ENCODE peak calls at places on chromosomes 16 and 17, in eight cellular contexts. One of them, this sample, is unnamed.

GRCh38 chr16:30054959-30055553 is 10.5 kb upstream of the ALDOA start:
- DNase-seq in NCI-H1694: no peak
- DNase-seq in pons: no peak
- DNase-seq in activated T-helper 1 cell treated with Interleukin-2 at 50 U/mL for 16 hours: peak
- DNase-seq in AG09309: no peak
- DNase-seq in fibroblast of lung: no peak
- DNase-seq in IMR-90: no peak
- DNase-seq in amygdala: no peak
- DNase-seq in this sample: no peak

GRCh38 chr16:84782841-84783240 is 36.9 kb upstream of the CRISPLD2 start:
- DNase-seq in activated T-helper 1 cell treated with Interleukin-2 at 50 U/mL for 16 hours: no peak
- DNase-seq in IMR-90: no peak
- DNase-seq in pons: peak
- DNase-seq in AG09309: no peak
- DNase-seq in NCI-H1694: no peak
- DNase-seq in amygdala: no peak
- DNase-seq in fibroblast of lung: no peak
- DNase-seq in this sample: no peak

GRCh38 chr17:38620551-38621277 is 15.0 kb upstream of the SRCIN1 start:
- DNase-seq in pons: no peak
- DNase-seq in activated T-helper 1 cell treated with Interleukin-2 at 50 U/mL for 16 hours: no peak
- DNase-seq in IMR-90: no peak
- DNase-seq in amygdala: no peak
- DNase-seq in AG09309: no peak
- DNase-seq in fibroblast of lung: no peak
- DNase-seq in NCI-H1694: no peak
- DNase-seq in this sample: no peak

GRCh38 chr16:9256196-9256595 is 164.8 kb downstream of the HAPSTR1 start:
- DNase-seq in activated T-helper 1 cell treated with Interleukin-2 at 50 U/mL for 16 hours: no peak
- DNase-seq in NCI-H1694: no peak
- DNase-seq in fibroblast of lung: no peak
- DNase-seq in amygdala: no peak
- DNase-seq in AG09309: no peak
- DNase-seq in IMR-90: no peak
- DNase-seq in pons: no peak
- DNase-seq in this sample: no peak

GRCh38 chr17:81394377-81394747 is 895 bp upstream of the BAHCC1 start:
- DNase-seq in activated T-helper 1 cell treated with Interleukin-2 at 50 U/mL for 16 hours: no peak
- DNase-seq in fibroblast of lung: no peak
- DNase-seq in IMR-90: no peak
- DNase-seq in pons: no peak
- DNase-seq in NCI-H1694: no peak
- DNase-seq in amygdala: no peak
- DNase-seq in AG09309: no peak
- DNase-seq in this sample: no peak

GRCh38 chr17:58516644-58517377 is 2.4 kb upstream of the MTMR4 start:
- DNase-seq in IMR-90: no peak
- DNase-seq in fibroblast of lung: no peak
- DNase-seq in NCI-H1694: no peak
- DNase-seq in activated T-helper 1 cell treated with Interleukin-2 at 50 U/mL for 16 hours: no peak
- DNase-seq in AG09309: no peak
- DNase-seq in amygdala: no peak
- DNase-seq in pons: no peak
- DNase-seq in this sample: no peak

GRCh38 chr17:64635647-64636305 is 26.3 kb downstream of the SMURF2 start:
- DNase-seq in IMR-90: peak
- DNase-seq in amygdala: no peak
- DNase-seq in activated T-helper 1 cell treated with Interleukin-2 at 50 U/mL for 16 hours: no peak
- DNase-seq in fibroblast of lung: peak
- DNase-seq in AG09309: peak
- DNase-seq in NCI-H1694: no peak
- DNase-seq in pons: no peak
- DNase-seq in this sample: peak

GRCh38 chr17:67682196-67682595 is 35.5 kb upstream of the NOL11 start:
- DNase-seq in NCI-H1694: no peak
- DNase-seq in AG09309: no peak
- DNase-seq in pons: no peak
- DNase-seq in amygdala: no peak
- DNase-seq in activated T-helper 1 cell treated with Interleukin-2 at 50 U/mL for 16 hours: no peak
- DNase-seq in IMR-90: no peak
- DNase-seq in fibroblast of lung: no peak
- DNase-seq in this sample: no peak

GRCh38 chr17:17562145-17562529 is 29.4 kb downstream of the PEMT start:
- DNase-seq in fibroblast of lung: no peak
- DNase-seq in NCI-H1694: no peak
- DNase-seq in AG09309: no peak
- DNase-seq in pons: no peak
- DNase-seq in amygdala: no peak
- DNase-seq in IMR-90: no peak
- DNase-seq in activated T-helper 1 cell treated with Interleukin-2 at 50 U/mL for 16 hours: no peak
- DNase-seq in this sample: no peak

GRCh38 chr17:32161506-32162365 is 19.4 kb downstream of the RHOT1 start:
- DNase-seq in pons: no peak
- DNase-seq in amygdala: no peak
- DNase-seq in fibroblast of lung: peak
- DNase-seq in IMR-90: peak
- DNase-seq in AG09309: peak
- DNase-seq in activated T-helper 1 cell treated with Interleukin-2 at 50 U/mL for 16 hours: no peak
- DNase-seq in NCI-H1694: no peak
- DNase-seq in this sample: peak